ENCODE peak calls at places on chromosomes 4 and X, in eight cellular contexts. G, D, E, K, L, S, U and I are unnamed samples.

GRCh38 chr4:105992641-105993305 is 97.5 kb downstream of the NPNT start:
- DNase-seq in U (peak; percentile 41), K (no peak), E (no peak), L (peak; percentile 14), D (no peak), G (no peak), S (no peak), I (no peak)

GRCh38 chr4:163166041-163166579 is 580 bp downstream of the NAF1 start:
- DNase-seq in U (peak; percentile 55), D (peak; percentile 53), G (no peak), E (peak; percentile 53), S (peak; percentile 63), K (peak; percentile 89), L (peak; percentile 41), I (peak; percentile 54)

GRCh38 chr4:188437535-188437934 is 298.3 kb downstream of the TRIML1 start:
- DNase-seq in S (no peak), D (no peak), L (no peak), E (no peak), U (peak; percentile 29), G (no peak), K (no peak), I (no peak)

GRCh38 chr4:111689214-111689613 is 456.0 kb upstream of the FAM241A start:
- DNase-seq in G (no peak), S (no peak), D (peak; percentile 68), K (no peak), E (no peak), L (peak; percentile 64), U (no peak), I (no peak)

GRCh38 chr4:66572949-66573348 is 902.7 kb upstream of the EPHA5 start:
- DNase-seq in S (no peak), E (no peak), D (peak; percentile 78), L (peak; percentile 97), G (no peak), K (no peak), U (peak; percentile 58), I (no peak)

GRCh38 chr4:182925298-182925738 is 8.1 kb upstream of the DCTD start:
- DNase-seq in L (peak; percentile 75), D (peak; percentile 82), K (peak; percentile 84), U (peak; percentile 64), G (peak; percentile 78), E (peak; percentile 34), S (no peak), I (peak; percentile 49)

GRCh38 chr4:41878991-41879491 is 56.2 kb upstream of the TMEM33 start:
- DNase-seq in S (no peak), E (no peak), K (no peak), D (no peak), L (no peak), G (no peak), U (no peak), I (no peak)

GRCh38 chrX:68084765-68085164 is 348.5 kb downstream of the OPHN1 start:
- DNase-seq in E (no peak), U (peak; percentile 1), L (peak; percentile 38), S (no peak), D (peak; percentile 75), K (no peak), G (no peak), I (no peak)

GRCh38 chr4:10124167-10124930 is 7.8 kb upstream of the WDR1 start:
- DNase-seq in E (no peak), G (no peak), U (no peak), D (no peak), L (no peak), K (no peak), S (no peak), I (no peak)

GRCh38 chr4:38154251-38154650 is 194.1 kb downstream of the PTTG2 start:
- DNase-seq in L (no peak), E (no peak), U (no peak), S (no peak), K (peak; percentile 51), G (no peak), D (no peak), I (no peak)

GRCh38 chr4:57077550-57078311 is 32.5 kb downstream of the IGFBP7 start:
- DNase-seq in L (peak; percentile 93), D (peak; percentile 83), E (no peak), K (no peak), U (peak; percentile 88), G (no peak), S (no peak), I (no peak)

GRCh38 chr4:25172964-25173917 is 13.0 kb upstream of the SEPSECS start:
- DNase-seq in U (peak; percentile 96), K (no peak), L (peak; percentile 99), D (peak; percentile 96), G (no peak), E (no peak), S (peak; percentile 72), I (no peak)

GRCh38 chr4:4361883-4362282 is 25.0 kb upstream of the NSG1 start:
- DNase-seq in L (no peak), U (no peak), K (no peak), D (no peak), E (no peak), G (no peak), S (no peak), I (no peak)

GRCh38 chrX:118745570-118745969 is 18.2 kb downstream of the IL13RA1 start:
- DNase-seq in S (no peak), K (no peak), L (no peak), E (no peak), D (peak; percentile 33), U (no peak), G (no peak), I (no peak)

GRCh38 chr4:8245879-8246833 is 23.4 kb upstream of the HTRA3 start:
- DNase-seq in D (no peak), L (no peak), K (no peak), E (peak; percentile 8), U (no peak), S (no peak), G (no peak), I (no peak)

GRCh38 chrX:83416273-83416672 is 91.8 kb upstream of the POU3F4 start:
- DNase-seq in S (no peak), K (peak; percentile 65), L (no peak), E (no peak), U (no peak), G (no peak), D (no peak), I (no peak)

DNA sequence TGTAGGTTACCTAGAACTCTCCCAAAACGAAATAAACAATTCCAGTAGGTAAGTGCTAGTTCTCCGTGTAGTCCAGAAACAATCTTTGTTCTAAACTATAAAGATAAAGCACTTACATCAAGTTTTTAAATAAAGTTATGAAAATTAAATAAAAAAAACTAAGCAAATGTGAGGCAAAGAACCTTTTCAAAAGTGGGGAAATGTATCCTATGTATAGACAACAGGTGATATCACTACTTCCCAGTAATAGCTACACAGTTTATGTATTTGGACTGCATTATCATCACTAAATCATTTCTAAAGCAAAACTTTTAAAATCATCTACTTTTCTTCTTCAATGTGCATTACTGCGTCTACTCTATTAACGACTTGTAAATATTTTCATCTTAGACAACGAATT is 2.0 kb downstream of the YTHDC1 start:
- DNase-seq in S (no peak), L (no peak), U (no peak), G (no peak), D (no peak), E (no peak), K (no peak), I (no peak)
- H3K4me1 ChIP-seq in S (peaks cover 58% of the 10 kb centered on the region), L (peaks cover 18% of the 10 kb centered on the region), U (peaks cover 27% of the 10 kb centered on the region), G (peaks cover 11% of the 10 kb centered on the region), D (peaks cover 14% of the 10 kb centered on the region), E (peaks cover 50% of the 10 kb centered on the region), K (peaks cover 50% of the 10 kb centered on the region), I (peaks cover 15% of the 10 kb centered on the region)

GRCh38 chrX:137575596-137576255 is 9.8 kb downstream of the ZIC3 start:
- DNase-seq in G (no peak), U (no peak), D (no peak), K (no peak), E (no peak), S (no peak), L (no peak), I (no peak)

GRCh38 chrX:137569470-137569891 is 3.6 kb downstream of the ZIC3 start:
- DNase-seq in G (no peak), K (no peak), D (no peak), S (no peak), L (no peak), U (no peak), E (no peak), I (no peak)

GRCh38 chrX:137574784-137575298 is 8.9 kb downstream of the ZIC3 start:
- DNase-seq in D (no peak), E (no peak), G (no peak), K (no peak), U (no peak), S (no peak), L (no peak), I (no peak)

GRCh38 chrX:137573356-137574101 is 7.6 kb downstream of the ZIC3 start:
- DNase-seq in U (no peak), L (no peak), D (no peak), K (no peak), G (no peak), S (no peak), E (no peak), I (no peak)

DNA sequence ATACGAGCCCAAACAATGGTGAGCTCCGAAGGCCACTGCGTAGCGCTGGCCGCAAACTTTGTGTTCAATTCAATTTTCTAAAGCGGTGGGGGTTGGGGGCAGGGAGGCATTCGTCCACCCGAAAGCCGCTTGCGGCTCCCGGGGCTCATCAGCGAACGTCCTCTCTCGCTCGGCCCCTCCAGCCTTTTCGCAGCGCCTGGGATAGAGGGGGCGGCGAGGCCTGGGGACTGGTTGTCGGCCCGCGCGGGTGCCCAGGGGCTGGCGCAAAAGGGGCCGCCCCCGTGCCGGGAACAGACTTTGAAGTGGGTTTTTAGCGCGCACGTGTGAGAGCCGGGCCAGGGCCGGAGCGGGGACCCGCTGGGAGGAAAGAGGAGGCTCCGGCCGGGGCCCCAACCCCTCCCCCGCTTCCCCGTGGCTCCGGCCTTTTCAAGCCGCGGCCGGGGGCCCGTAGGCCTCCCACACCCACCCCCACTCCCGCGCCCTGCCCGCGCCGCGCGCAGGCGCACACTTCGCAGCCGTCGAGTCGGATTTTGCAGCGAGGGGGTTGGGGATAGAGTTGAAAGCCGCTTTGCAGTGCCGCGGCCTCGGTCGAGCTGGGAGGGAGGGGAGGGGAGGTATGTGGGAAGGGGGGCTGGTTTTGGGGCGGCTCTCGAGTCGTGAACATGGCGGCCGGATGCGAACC is 8.3 kb downstream of the ZIC3 start:
- DNase-seq in S (no peak), E (no peak), U (no peak), D (no peak), K (no peak), G (no peak), L (no peak), I (no peak)
- H3K4me1 ChIP-seq in S (no peaks in the 10 kb centered on the region), E (no peaks in the 10 kb centered on the region), U (no peaks in the 10 kb centered on the region), D (no peaks in the 10 kb centered on the region), K (no peaks in the 10 kb centered on the region), G (peaks cover 22% of the 10 kb centered on the region), L (no peaks in the 10 kb centered on the region), I (no peaks in the 10 kb centered on the region)

GRCh38 chrX:113959912-113960626 is 623.8 kb upstream of the HTR2C start:
- DNase-seq in S (no peak), D (no peak), L (no peak), K (no peak), U (no peak), G (peak; percentile 27), E (no peak), I (no peak)
- H3K4me1 ChIP-seq in S (no peaks in the 10 kb centered on the region), D (peaks cover 3% of the 10 kb centered on the region), L (no peaks in the 10 kb centered on the region), K (peaks cover 35% of the 10 kb centered on the region), U (no peaks in the 10 kb centered on the region), G (peaks cover 10% of the 10 kb centered on the region), E (no peaks in the 10 kb centered on the region), I (no peaks in the 10 kb centered on the region)

DNA sequence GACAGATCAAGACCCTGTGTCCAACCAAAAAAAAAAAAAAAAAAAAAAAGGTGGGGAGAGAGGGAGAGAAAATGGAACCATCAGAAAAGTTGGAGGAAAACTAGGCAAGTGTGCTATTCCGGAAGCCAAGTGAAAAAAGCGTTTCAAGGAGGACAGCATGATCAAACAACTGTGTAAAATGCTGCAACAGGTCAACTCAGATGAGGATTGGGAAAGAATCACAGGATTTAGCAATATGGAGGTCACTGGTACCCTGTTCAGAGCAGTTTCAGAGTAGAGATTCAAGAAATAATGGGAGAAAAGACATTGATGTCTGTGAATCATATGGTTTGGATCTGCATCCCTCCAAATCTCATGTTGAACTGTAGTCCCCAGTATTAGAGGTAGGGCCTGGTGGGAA is 47.5 kb downstream of the TIGD4 start:
- DNase-seq in S (no peak), K (no peak), U (no peak), E (no peak), D (no peak), L (no peak), G (no peak), I (no peak)
- H3K4me1 ChIP-seq in S (no peaks in the 10 kb centered on the region), K (peaks cover 19% of the 10 kb centered on the region), U (peaks cover 7% of the 10 kb centered on the region), E (no peaks in the 10 kb centered on the region), D (no peaks in the 10 kb centered on the region), L (no peaks in the 10 kb centered on the region), G (no peaks in the 10 kb centered on the region), I (no peaks in the 10 kb centered on the region)